ENCODE peak calls at places on chromosomes 1 and 21, in four cellular contexts. Z, Q, U and F are unnamed samples.

GRCh38 chr1:187691439-187691838 is 862.7 kb downstream of the PLA2G4A start:
- DNase-seq in Z (peak), Q (no peak), U (no peak), F (no peak)

GRCh38 chr1:20058531-20058930 is 11.5 kb upstream of the PLA2G5 start:
- DNase-seq in Z (peak), Q (no peak), U (no peak), F (no peak)

GRCh38 chr1:116724765-116725375 is 29.4 kb upstream of the CD2 start:
- DNase-seq in Z (peak), Q (peak), U (peak), F (no peak)

GRCh38 chr1:19047373-19047772 is 90.9 kb upstream of the IFFO2 start:
- DNase-seq in Z (no peak), Q (no peak), U (no peak), F (no peak)

GRCh38 chr21:26835027-26835713 is 10.0 kb downstream of the ADAMTS1 start:
- DNase-seq in Z (peak), Q (peak), U (no peak), F (no peak)

GRCh38 chr1:58573705-58574591 is 3.1 kb downstream of the TACSTD2 start:
- DNase-seq in Z (no peak), Q (no peak), U (no peak), F (no peak)

GRCh38 chr1:117046781-117047180 is 13.3 kb upstream of the TTF2 start:
- DNase-seq in Z (no peak), Q (no peak), U (no peak), F (no peak)

GRCh38 chr1:56683569-56683968 is 38.5 kb downstream of the PRKAA2 start:
- DNase-seq in Z (no peak), Q (peak), U (no peak), F (no peak)

GRCh38 chr1:10471411-10472219 is 714 bp downstream of the DFFA start:
- DNase-seq in Z (peak), Q (peak), U (no peak), F (no peak)

GRCh38 chr1:238619652-238620051 is 728.9 kb upstream of the ZP4 start:
- DNase-seq in Z (no peak), Q (no peak), U (no peak), F (no peak)

GRCh38 chr1:91783423-91784162 is 102.4 kb downstream of the TGFBR3 start:
- DNase-seq in Z (peak), Q (no peak), U (no peak), F (no peak)

GRCh38 chr1:222940903-222941302 is 126.1 kb downstream of the DISP1 start:
- DNase-seq in Z (no peak), Q (no peak), U (no peak), F (no peak)

GRCh38 chr1:103025858-103026409 is 82.4 kb downstream of the COL11A1 start:
- DNase-seq in Z (no peak), Q (no peak), U (no peak), F (no peak)

GRCh38 chr1:186708578-186709203 is 28.5 kb upstream of the PTGS2 start:
- DNase-seq in Z (peak), Q (no peak), U (no peak), F (no peak)

GRCh38 chr1:203043830-203044545 is 17.7 kb downstream of the PPFIA4 start:
- DNase-seq in Z (no peak), Q (no peak), U (no peak), F (no peak)

GRCh38 chr1:94463765-94464330 is 45.7 kb downstream of the ABCD3 start:
- DNase-seq in Z (peak), Q (peak), U (no peak), F (no peak)

GRCh38 chr1:66386712-66387111 is 147.2 kb upstream of the SGIP1 start:
- DNase-seq in Z (no peak), Q (no peak), U (no peak), F (no peak)

GRCh38 chr1:42815938-42816599 is 853 bp upstream of the ERMAP start:
- DNase-seq in Z (peak), Q (peak), U (peak), F (peak)

GRCh38 chr21:29237110-29238051 is 61.3 kb upstream of the BACH1 start:
- DNase-seq in Z (no peak), Q (no peak), U (peak), F (no peak)

GRCh38 chr1:228274452-228275153 is 66.8 kb downstream of the OBSCN start:
- DNase-seq in Z (no peak), Q (peak), U (no peak), F (peak)

GRCh38 chr1:25695991-25696330 is 79.4 kb downstream of the MAN1C1 start:
- DNase-seq in Z (peak), Q (peak), U (no peak), F (no peak)

GRCh38 chr1:223844962-223845809 is 561 bp downstream of the TP53BP2 start:
- DNase-seq in Z (peak), Q (peak), U (peak), F (peak)

GRCh38 chr1:246794261-246795093 is 70.3 kb downstream of the SCCPDH start:
- DNase-seq in Z (peak), Q (peak), U (no peak), F (no peak)

GRCh38 chr1:175129182-175129581 is 61.5 kb downstream of the TNN start:
- DNase-seq in Z (peak), Q (peak), U (no peak), F (no peak)

GRCh38 chr1:176699821-176700220 is 236.8 kb downstream of the PAPPA2 start:
- DNase-seq in Z (no peak), Q (no peak), U (no peak), F (no peak)

GRCh38 chr1:20185834-20186782 is at the start of the genes PLA2G2C and UBXN10:
- DNase-seq in Z (no peak), Q (peak), U (peak), F (peak)

GRCh38 chr1:53075761-53076163 is 13.7 kb downstream of the PODN start:
- DNase-seq in Z (no peak), Q (no peak), U (no peak), F (no peak)

GRCh38 chr1:229271448-229272120 is 673 bp downstream of the RAB4A start:
- DNase-seq in Z (peak), Q (peak), U (peak), F (no peak)

GRCh38 chr1:201169971-201170532 is 15.8 kb upstream of the TMEM9 start:
- DNase-seq in Z (no peak), Q (no peak), U (no peak), F (no peak)

GRCh38 chr1:25223471-25223870 is 8.8 kb downstream of the SYF2 start:
- DNase-seq in Z (peak), Q (no peak), U (no peak), F (no peak)

GRCh38 chr1:115874929-115875328 is 34.0 kb upstream of the NHLH2 start:
- DNase-seq in Z (peak), Q (no peak), U (no peak), F (no peak)

GRCh38 chr1:1177452-1178206 is 3.9 kb downstream of the TTLL10 start:
- DNase-seq in Z (no peak), Q (no peak), U (no peak), F (no peak)

GRCh38 chr1:45314266-45314665 is 12.4 kb upstream of the HPDL start:
- DNase-seq in Z (no peak), Q (no peak), U (no peak), F (no peak)

GRCh38 chr1:234875328-234875952 is 253.2 kb downstream of the TOMM20 start:
- DNase-seq in Z (no peak), Q (no peak), U (no peak), F (no peak)

GRCh38 chr1:7928247-7928646 is 12.4 kb downstream of the TNFRSF9 start:
- DNase-seq in Z (no peak), Q (no peak), U (no peak), F (no peak)

GRCh38 chr1:32981003-32981909 is 16.6 kb upstream of the RNF19B start:
- DNase-seq in Z (peak), Q (no peak), U (no peak), F (no peak)

GRCh38 chr1:109386054-109386717 is 11.5 kb downstream of the SORT1 start:
- DNase-seq in Z (no peak), Q (no peak), U (no peak), F (no peak)

GRCh38 chr1:85460555-85461088 is 4.3 kb downstream of the DDAH1 start:
- DNase-seq in Z (no peak), Q (no peak), U (no peak), F (no peak)

GRCh38 chr1:36520771-36521420 is 38.2 kb upstream of the CSF3R start:
- DNase-seq in Z (no peak), Q (no peak), U (no peak), F (no peak)
- H3K4ac ChIP-seq in Z (no peak), Q (no peak), U (no peak), F (no peak)

DNA sequence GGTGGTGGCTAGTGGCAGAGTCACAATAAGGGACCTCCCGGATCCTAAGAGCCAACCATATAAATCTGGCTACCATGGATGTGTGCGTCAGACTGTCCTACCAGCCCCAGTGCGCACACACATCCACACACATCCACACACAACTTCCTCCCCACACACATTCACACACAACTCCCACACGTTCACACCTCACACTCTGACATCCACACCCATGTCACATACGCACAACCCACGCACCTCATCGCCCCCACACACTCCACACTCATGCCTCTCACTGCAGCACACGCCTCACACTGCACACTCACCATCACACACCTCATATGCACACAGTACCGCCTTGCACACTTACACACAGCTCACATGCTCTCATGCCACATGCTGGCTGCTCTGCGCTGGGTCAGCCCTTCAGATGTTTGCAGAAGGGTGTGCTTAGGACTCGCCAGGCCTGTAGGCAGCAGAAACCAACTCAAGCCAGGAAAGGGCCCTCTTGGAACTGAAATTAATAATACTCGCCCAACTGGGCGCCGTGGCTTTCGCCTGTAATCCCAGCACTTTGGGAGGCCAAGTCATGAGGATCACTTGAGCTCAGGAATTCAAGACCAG is 3.0 kb downstream of the LDLRAD2 start:
- DNase-seq in Z (no peak), Q (no peak), U (no peak), F (no peak)
- H3K4ac ChIP-seq in Z (no peak), Q (no peak), U (peak), F (no peak)

DNA sequence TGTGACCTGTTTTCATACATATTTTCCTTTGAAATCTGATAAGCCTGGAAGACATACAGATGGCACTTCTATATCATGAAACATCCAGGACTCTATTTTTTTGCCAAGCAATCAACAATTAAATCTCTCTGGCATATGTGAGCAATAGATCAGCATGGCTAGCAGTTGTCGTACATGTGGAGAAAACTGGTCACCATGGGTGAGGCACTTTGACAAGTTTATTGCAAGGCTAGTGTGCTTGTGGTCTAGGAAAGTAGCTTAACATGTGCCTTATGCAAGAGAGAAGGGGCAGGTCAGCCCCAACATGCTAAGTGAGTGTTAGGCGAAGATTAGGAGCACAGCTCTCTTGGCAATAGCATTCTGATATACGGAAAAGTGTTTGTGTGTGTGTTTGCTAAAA is 14.3 kb downstream of the PRRX1 start:
- DNase-seq in Z (peak), Q (no peak), U (no peak), F (no peak)
- H3K4ac ChIP-seq in Z (peak), Q (no peak), U (no peak), F (no peak)

GRCh38 chr1:156120318-156120717 is 5.8 kb downstream of the LMNA start:
- DNase-seq in Z (no peak), Q (no peak), U (no peak), F (no peak)
- H3K4ac ChIP-seq in Z (peak), Q (no peak), U (no peak), F (no peak)

GRCh38 chr1:23824711-23825075 is 536 bp downstream of the HMGCL start:
- DNase-seq in Z (no peak), Q (no peak), U (no peak), F (no peak)
- H3K4ac ChIP-seq in Z (peak), Q (no peak), U (no peak), F (no peak)

GRCh38 chr1:171296897-171297296 is 17.1 kb upstream of the FMO4 start:
- DNase-seq in Z (no peak), Q (no peak), U (no peak), F (no peak)

GRCh38 chr1:171298696-171299095 is 15.3 kb upstream of the FMO4 start:
- DNase-seq in Z (no peak), Q (no peak), U (no peak), F (peak)

GRCh38 chr1:171300401-171300800 is 13.6 kb upstream of the FMO4 start:
- DNase-seq in Z (no peak), Q (no peak), U (no peak), F (no peak)

GRCh38 chr1:171295821-171296220 is 18.2 kb upstream of the FMO4 start:
- DNase-seq in Z (no peak), Q (no peak), U (no peak), F (no peak)

DNA sequence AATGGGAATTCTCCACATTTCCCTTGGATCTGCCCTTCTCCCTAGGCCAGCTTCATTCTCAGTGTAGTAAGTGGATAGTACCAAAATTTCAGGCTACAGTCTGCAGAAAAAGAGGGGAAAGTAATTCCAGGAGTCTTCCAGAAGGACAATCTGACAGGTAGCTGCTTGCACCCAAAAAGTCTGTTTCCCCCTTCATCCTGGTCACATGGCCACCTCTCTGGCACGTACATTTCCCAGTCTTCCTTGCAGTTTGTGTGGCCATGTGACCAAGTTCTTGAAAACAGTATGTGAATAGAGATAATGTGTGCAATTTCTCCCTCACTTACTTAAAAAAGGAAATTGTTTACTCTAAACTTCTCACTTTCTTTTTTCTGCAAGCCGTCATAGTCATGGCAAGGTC is 14.6 kb upstream of the FMO4 start:
- DNase-seq in Z (no peak), Q (no peak), U (no peak), F (no peak)
- H3K4ac ChIP-seq in Z (no peak), Q (no peak), U (no peak), F (no peak)

DNA sequence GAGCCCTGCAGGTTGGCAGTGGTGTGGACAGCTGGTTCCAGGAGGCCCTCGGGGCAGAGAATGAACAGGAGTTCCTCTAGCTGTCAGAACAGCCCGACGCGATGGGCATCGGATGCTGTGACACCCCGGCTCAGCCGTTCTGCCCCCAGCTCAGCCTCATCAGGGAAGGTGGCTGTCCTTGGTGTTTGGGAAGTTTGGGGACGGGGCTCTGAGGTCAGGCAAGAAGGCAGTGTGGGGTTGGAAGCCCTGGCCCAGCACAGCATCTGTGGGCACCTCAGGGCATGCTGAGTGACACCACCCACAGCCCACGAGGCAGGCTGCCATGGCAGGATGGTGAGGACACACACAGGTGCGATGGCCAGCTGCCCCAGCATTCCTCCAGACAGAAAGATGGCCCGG is 40.9 kb upstream of the CCDC27 start:
- DNase-seq in Z (no peak), Q (no peak), U (no peak), F (no peak)
- H3K4ac ChIP-seq in Z (no peak), Q (no peak), U (peak), F (no peak)

DNA sequence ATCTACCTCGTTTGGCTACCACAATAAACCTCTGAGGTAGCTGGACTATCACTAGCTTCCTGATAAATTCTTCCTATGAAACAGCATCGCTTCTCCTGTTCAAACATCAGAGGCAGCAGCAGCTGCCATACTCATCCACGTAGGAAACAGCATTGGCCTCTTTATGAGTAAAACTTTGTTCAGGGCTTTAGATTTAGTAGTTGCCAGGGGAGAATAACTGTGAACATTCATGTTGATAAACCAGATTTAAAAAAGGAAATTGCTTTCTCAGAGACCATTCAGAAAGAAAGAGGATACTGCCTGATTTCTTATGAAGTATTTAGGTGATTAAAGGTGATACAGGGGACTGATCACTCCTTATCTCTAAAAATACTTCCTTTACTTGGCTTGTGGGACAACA is 7.2 kb downstream of the CEP170 start:
- DNase-seq in Z (no peak), Q (no peak), U (no peak), F (no peak)
- H3K4ac ChIP-seq in Z (no peak), Q (no peak), U (no peak), F (no peak)

GRCh38 chr1:167554028-167554779 is 642 bp upstream of the CREG1 start:
- DNase-seq in Z (no peak), Q (peak), U (no peak), F (no peak)

GRCh38 chr1:167551359-167551758 is 2.2 kb downstream of the CREG1 start:
- DNase-seq in Z (no peak), Q (no peak), U (no peak), F (no peak)

GRCh38 chr1:167555971-167556714 is 2.6 kb upstream of the CREG1 start:
- DNase-seq in Z (peak), Q (peak), U (peak), F (peak)

GRCh38 chr1:167548059-167548932 is 5.3 kb downstream of the CREG1 start:
- DNase-seq in Z (peak), Q (no peak), U (no peak), F (no peak)

DNA sequence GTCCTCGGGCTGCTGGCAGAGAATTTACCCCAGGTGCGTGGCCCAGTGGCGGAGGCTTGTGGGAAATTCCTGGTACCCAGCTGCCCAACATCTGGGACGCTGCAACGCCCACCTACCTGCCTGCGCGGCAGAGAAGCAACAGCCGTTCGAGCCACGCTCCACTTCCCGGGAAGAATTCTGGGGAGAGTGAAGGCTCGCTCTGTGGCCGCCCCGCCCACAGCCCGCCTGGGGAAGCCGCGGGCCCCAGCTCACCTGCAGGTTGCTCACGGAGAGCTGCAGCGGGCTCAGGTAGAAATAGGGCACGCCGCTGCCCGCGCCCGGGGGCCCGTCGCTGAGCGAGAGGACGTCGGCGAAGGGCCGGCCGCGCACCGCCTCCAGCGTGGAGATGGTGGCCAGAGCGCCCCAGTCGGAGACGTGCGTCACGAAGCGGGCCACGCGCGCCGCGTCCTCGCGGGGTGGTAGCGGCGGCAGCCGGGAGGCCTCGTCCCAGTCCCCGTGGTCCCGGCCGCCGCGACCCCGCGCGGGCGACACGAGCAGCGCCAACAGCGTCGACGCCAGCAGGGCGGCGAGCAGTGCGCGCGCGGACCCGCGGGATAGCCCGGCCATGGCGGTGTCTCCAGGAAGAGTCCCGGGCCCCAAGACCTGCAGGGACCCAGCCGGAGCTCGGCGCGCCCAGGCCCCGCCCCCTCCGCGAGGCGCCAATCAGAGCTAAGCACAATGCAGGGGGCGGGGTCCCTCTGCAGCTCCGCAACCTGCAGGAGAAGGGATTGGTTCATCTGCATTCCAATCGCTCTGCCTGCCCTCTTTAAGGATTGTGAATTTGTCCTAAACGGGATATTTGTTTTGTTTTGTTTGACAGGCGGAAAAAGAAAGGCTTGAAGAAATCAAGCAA is at the start of gene CREG1:
- DNase-seq in Z (peak), Q (peak), U (peak), F (peak)
- H3K4ac ChIP-seq in Z (no peak), Q (no peak), U (no peak), F (no peak)

GRCh38 chr21:42587036-42587435 is 66.4 kb upstream of the PDE9A start:
- DNase-seq in Z (no peak), Q (no peak), U (no peak), F (no peak)
- H3K4ac ChIP-seq in Z (no peak), Q (no peak), U (no peak), F (no peak)